ENCODE peak calls at places on chromosomes 3 and 15, in ten cellular contexts. One of them, this sample, is unnamed.

GRCh38 chr3:44511238-44511567 is 33.7 kb upstream of the ZNF445 start:
- DNase-seq in WERI-Rb-1: no peak
- DNase-seq in body of pancreas: no peak
- DNase-seq in tibial artery: no peak
- DNase-seq in Panc1: no peak
- DNase-seq in Peyer's patch: no peak
- DNase-seq in astrocyte: no peak
- DNase-seq in pancreas: no peak
- DNase-seq in heart right ventricle: no peak
- DNase-seq in BE2C: no peak
- DNase-seq in this sample: no peak

GRCh38 chr3:18098960-18099587 is 326.1 kb downstream of the SATB1 start:
- DNase-seq in WERI-Rb-1: no peak
- DNase-seq in BE2C: peak; percentile 30
- DNase-seq in Panc1: peak; percentile 42
- DNase-seq in astrocyte: peak; percentile 90
- DNase-seq in pancreas: no peak
- DNase-seq in body of pancreas: no peak
- DNase-seq in Peyer's patch: no peak
- DNase-seq in tibial artery: no peak
- DNase-seq in heart right ventricle: no peak
- DNase-seq in this sample: peak; percentile 98

GRCh38 chr3:136142592-136142991 is 53.5 kb downstream of the MSL2 start:
- DNase-seq in Peyer's patch: no peak
- DNase-seq in astrocyte: peak; percentile 91
- DNase-seq in body of pancreas: no peak
- DNase-seq in heart right ventricle: no peak
- DNase-seq in BE2C: no peak
- DNase-seq in WERI-Rb-1: no peak
- DNase-seq in tibial artery: no peak
- DNase-seq in Panc1: peak; percentile 90
- DNase-seq in pancreas: no peak
- DNase-seq in this sample: peak; percentile 98

GRCh38 chr15:64444836-64445235 is 15.5 kb upstream of the ZNF609 start:
- DNase-seq in pancreas: no peak
- DNase-seq in BE2C: no peak
- DNase-seq in WERI-Rb-1: no peak
- DNase-seq in Peyer's patch: no peak
- DNase-seq in heart right ventricle: no peak
- DNase-seq in tibial artery: no peak
- DNase-seq in Panc1: no peak
- DNase-seq in body of pancreas: no peak
- DNase-seq in astrocyte: no peak
- DNase-seq in this sample: no peak

GRCh38 chr15:71003314-71003713 is 110.7 kb downstream of the LRRC49 start:
- DNase-seq in tibial artery: no peak
- DNase-seq in BE2C: no peak
- DNase-seq in pancreas: no peak
- DNase-seq in astrocyte: peak; percentile 53
- DNase-seq in heart right ventricle: no peak
- DNase-seq in Peyer's patch: no peak
- DNase-seq in body of pancreas: no peak
- DNase-seq in WERI-Rb-1: no peak
- DNase-seq in Panc1: no peak
- DNase-seq in this sample: peak; percentile 40

GRCh38 chr3:130539005-130539404 is 22.0 kb downstream of the COL6A6 start:
- DNase-seq in heart right ventricle: no peak
- DNase-seq in astrocyte: no peak
- DNase-seq in Panc1: peak; percentile 20
- DNase-seq in Peyer's patch: peak; percentile 50
- DNase-seq in pancreas: peak; percentile 43
- DNase-seq in body of pancreas: peak; percentile 64
- DNase-seq in WERI-Rb-1: peak; percentile 66
- DNase-seq in BE2C: peak; percentile 78
- DNase-seq in tibial artery: no peak
- DNase-seq in this sample: peak; percentile 50

GRCh38 chr15:38522922-38523321 is 41.7 kb downstream of the RASGRP1 start:
- DNase-seq in heart right ventricle: no peak
- DNase-seq in astrocyte: no peak
- DNase-seq in pancreas: no peak
- DNase-seq in Peyer's patch: no peak
- DNase-seq in body of pancreas: no peak
- DNase-seq in tibial artery: no peak
- DNase-seq in BE2C: no peak
- DNase-seq in Panc1: no peak
- DNase-seq in WERI-Rb-1: no peak
- DNase-seq in this sample: no peak

GRCh38 chr3:184563569-184563925 is 2.0 kb downstream of the EPHB3 start:
- DNase-seq in BE2C: no peak
- DNase-seq in WERI-Rb-1: no peak
- DNase-seq in pancreas: no peak
- DNase-seq in astrocyte: no peak
- DNase-seq in tibial artery: no peak
- DNase-seq in heart right ventricle: no peak
- DNase-seq in Panc1: no peak
- DNase-seq in body of pancreas: peak; percentile 39
- DNase-seq in Peyer's patch: no peak
- DNase-seq in this sample: no peak

GRCh38 chr3:195906865-195907729 is 1.3 kb downstream of the TNK2 start:
- DNase-seq in tibial artery: no peak
- DNase-seq in pancreas: peak; percentile 41
- DNase-seq in WERI-Rb-1: no peak
- DNase-seq in BE2C: peak; percentile 44
- DNase-seq in heart right ventricle: no peak
- DNase-seq in body of pancreas: peak; percentile 56
- DNase-seq in astrocyte: no peak
- DNase-seq in Panc1: no peak
- DNase-seq in Peyer's patch: peak; percentile 80
- DNase-seq in this sample: peak; percentile 47

GRCh38 chr3:67288707-67289106 is 290.6 kb downstream of the KBTBD8 start:
- DNase-seq in body of pancreas: no peak
- DNase-seq in astrocyte: no peak
- DNase-seq in heart right ventricle: no peak
- DNase-seq in Panc1: no peak
- DNase-seq in WERI-Rb-1: no peak
- DNase-seq in tibial artery: no peak
- DNase-seq in BE2C: no peak
- DNase-seq in Peyer's patch: no peak
- DNase-seq in pancreas: no peak
- DNase-seq in this sample: no peak

GRCh38 chr3:188153498-188153948 is 434 bp upstream of the LPP start:
- DNase-seq in WERI-Rb-1: peak; percentile 71
- DNase-seq in heart right ventricle: peak; percentile 82
- DNase-seq in tibial artery: peak; percentile 96
- DNase-seq in body of pancreas: peak; percentile 90
- DNase-seq in Panc1: peak; percentile 54
- DNase-seq in astrocyte: peak; percentile 94
- DNase-seq in Peyer's patch: peak; percentile 85
- DNase-seq in pancreas: peak; percentile 86
- DNase-seq in BE2C: peak; percentile 65
- DNase-seq in this sample: peak; percentile 79

GRCh38 chr15:90465140-90465929 is 64.4 kb upstream of the CRTC3 start:
- DNase-seq in body of pancreas: no peak
- DNase-seq in tibial artery: no peak
- DNase-seq in pancreas: no peak
- DNase-seq in Panc1: no peak
- DNase-seq in BE2C: no peak
- DNase-seq in WERI-Rb-1: no peak
- DNase-seq in astrocyte: peak; percentile 81
- DNase-seq in Peyer's patch: no peak
- DNase-seq in heart right ventricle: no peak
- DNase-seq in this sample: no peak

GRCh38 chr15:90459368-90459767 is 70.4 kb upstream of the CRTC3 start:
- DNase-seq in Panc1: no peak
- DNase-seq in heart right ventricle: peak; percentile 51
- DNase-seq in body of pancreas: no peak
- DNase-seq in BE2C: no peak
- DNase-seq in tibial artery: no peak
- DNase-seq in pancreas: no peak
- DNase-seq in Peyer's patch: no peak
- DNase-seq in astrocyte: no peak
- DNase-seq in WERI-Rb-1: no peak
- DNase-seq in this sample: no peak

GRCh38 chr15:90460142-90460824 is 69.4 kb upstream of the CRTC3 start:
- DNase-seq in BE2C: no peak
- DNase-seq in Panc1: no peak
- DNase-seq in tibial artery: no peak
- DNase-seq in body of pancreas: no peak
- DNase-seq in astrocyte: no peak
- DNase-seq in Peyer's patch: no peak
- DNase-seq in WERI-Rb-1: no peak
- DNase-seq in pancreas: no peak
- DNase-seq in heart right ventricle: no peak
- DNase-seq in this sample: no peak

GRCh38 chr15:90465930-90466567 is 63.7 kb upstream of the CRTC3 start:
- DNase-seq in BE2C: no peak
- DNase-seq in WERI-Rb-1: no peak
- DNase-seq in heart right ventricle: no peak
- DNase-seq in pancreas: no peak
- DNase-seq in body of pancreas: no peak
- DNase-seq in tibial artery: no peak
- DNase-seq in Peyer's patch: no peak
- DNase-seq in astrocyte: peak; percentile 65
- DNase-seq in Panc1: no peak
- DNase-seq in this sample: no peak

GRCh38 chr15:90463381-90463780 is 66.3 kb upstream of the CRTC3 start:
- DNase-seq in heart right ventricle: peak; percentile 65
- DNase-seq in tibial artery: no peak
- DNase-seq in astrocyte: peak; percentile 93
- DNase-seq in Peyer's patch: no peak
- DNase-seq in body of pancreas: no peak
- DNase-seq in pancreas: no peak
- DNase-seq in BE2C: no peak
- DNase-seq in Panc1: peak; percentile 33
- DNase-seq in WERI-Rb-1: no peak
- DNase-seq in this sample: peak; percentile 60
- TF ChIP-seq CTCF in heart right ventricle: no peak
- TF ChIP-seq CTCF in tibial artery: peak; percentile 34
- TF ChIP-seq CTCF in astrocyte: peak; percentile 21
- TF ChIP-seq CTCF in Peyer's patch: no peak
- TF ChIP-seq CTCF in body of pancreas: no peak
- TF ChIP-seq CTCF in pancreas: no peak
- TF ChIP-seq CTCF in BE2C: no peak
- TF ChIP-seq CTCF in Panc1: no peak
- TF ChIP-seq CTCF in WERI-Rb-1: no peak
- TF ChIP-seq CTCF in this sample: no peak

GRCh38 chr3:12508316-12508715 is 24.0 kb downstream of the TSEN2 start:
- DNase-seq in body of pancreas: no peak
- DNase-seq in Peyer's patch: no peak
- DNase-seq in Panc1: no peak
- DNase-seq in tibial artery: peak; percentile 70
- DNase-seq in pancreas: no peak
- DNase-seq in heart right ventricle: no peak
- DNase-seq in astrocyte: peak; percentile 98
- DNase-seq in WERI-Rb-1: no peak
- DNase-seq in BE2C: no peak
- DNase-seq in this sample: peak; percentile 96
- H3K36me3 ChIP-seq in body of pancreas: no peaks in the 10 kb centered on the region
- H3K36me3 ChIP-seq in Peyer's patch: no peaks in the 10 kb centered on the region
- H3K36me3 ChIP-seq in Panc1: no peaks in the 10 kb centered on the region
- H3K36me3 ChIP-seq in tibial artery: peaks cover 7% of the 10 kb centered on the region
- H3K36me3 ChIP-seq in pancreas: peaks cover 7% of the 10 kb centered on the region
- H3K36me3 ChIP-seq in heart right ventricle: peaks cover 39% of the 10 kb centered on the region
- H3K36me3 ChIP-seq in astrocyte: peaks cover 3% of the 10 kb centered on the region
- H3K36me3 ChIP-seq in WERI-Rb-1: peaks cover 22% of the 10 kb centered on the region
- H3K36me3 ChIP-seq in BE2C: peaks cover 4% of the 10 kb centered on the region
- H3K36me3 ChIP-seq in this sample: peaks cover 9% of the 10 kb centered on the region

DNA sequence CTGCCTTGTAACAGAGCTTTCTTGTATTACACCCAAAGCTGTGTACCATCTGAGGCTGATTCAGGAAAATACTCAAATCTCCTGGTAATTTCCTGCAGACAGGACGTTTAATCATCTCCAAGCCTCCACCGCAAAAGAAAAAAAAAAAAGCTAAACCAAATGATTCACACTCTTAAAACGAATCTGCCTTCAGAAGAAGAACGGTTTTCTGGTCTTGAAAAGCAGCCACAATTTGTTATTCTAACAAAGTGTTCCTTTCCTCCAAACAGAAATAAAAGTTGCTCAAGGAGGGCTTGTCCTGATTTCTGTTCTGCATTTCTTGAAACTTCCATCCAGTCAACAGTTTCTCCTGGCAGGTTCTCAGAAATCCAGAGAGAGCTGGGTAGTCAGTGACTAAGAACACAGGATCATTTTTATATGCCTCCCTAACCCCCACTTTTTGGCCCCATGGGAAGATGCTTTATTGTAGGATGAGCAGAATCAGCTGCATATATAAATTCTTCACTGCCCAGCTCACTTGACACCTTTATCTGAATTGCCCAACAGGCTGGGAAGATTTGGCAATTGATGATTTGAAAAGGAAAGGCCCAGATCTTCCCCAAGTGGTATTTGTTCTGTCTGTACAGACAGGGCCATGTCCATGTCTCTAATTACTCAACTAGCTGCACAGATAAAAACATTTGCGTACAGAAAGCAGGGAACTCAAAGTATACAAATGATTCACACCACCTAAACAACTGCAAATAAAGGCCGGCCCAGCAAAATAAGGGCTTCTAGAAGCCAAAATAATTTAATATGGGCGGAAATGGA is 41.0 kb upstream of the PRICKLE2 start:
- DNase-seq in pancreas: no peak
- DNase-seq in body of pancreas: no peak
- DNase-seq in heart right ventricle: no peak
- DNase-seq in WERI-Rb-1: no peak
- DNase-seq in astrocyte: peak; percentile 96
- DNase-seq in Panc1: no peak
- DNase-seq in tibial artery: no peak
- DNase-seq in BE2C: no peak
- DNase-seq in Peyer's patch: peak; percentile 46
- DNase-seq in this sample: peak; percentile 93
- H3K4me3 ChIP-seq in pancreas: no peak overlapping the region
- H3K4me3 ChIP-seq in body of pancreas: no peak overlapping the region
- H3K4me3 ChIP-seq in heart right ventricle: peak overlapping the region; percentile 85
- H3K4me3 ChIP-seq in WERI-Rb-1: peak overlapping the region; percentile 76
- H3K4me3 ChIP-seq in astrocyte: peak overlapping the region; percentile 79
- H3K4me3 ChIP-seq in Panc1: no peak overlapping the region
- H3K4me3 ChIP-seq in tibial artery: peak overlapping the region; percentile 85
- H3K4me3 ChIP-seq in BE2C: no peak overlapping the region
- H3K4me3 ChIP-seq in Peyer's patch: no peak overlapping the region
- H3K4me3 ChIP-seq in this sample: no peak overlapping the region

GRCh38 chr3:22966349-22966748 is 236.8 kb upstream of the UBE2E2 start:
- DNase-seq in WERI-Rb-1: no peak
- DNase-seq in BE2C: no peak
- DNase-seq in Peyer's patch: no peak
- DNase-seq in pancreas: no peak
- DNase-seq in tibial artery: no peak
- DNase-seq in Panc1: no peak
- DNase-seq in heart right ventricle: no peak
- DNase-seq in astrocyte: no peak
- DNase-seq in body of pancreas: no peak
- DNase-seq in this sample: no peak

GRCh38 chr3:22959593-22959992 is 243.5 kb upstream of the UBE2E2 start:
- DNase-seq in tibial artery: no peak
- DNase-seq in WERI-Rb-1: no peak
- DNase-seq in pancreas: no peak
- DNase-seq in body of pancreas: no peak
- DNase-seq in Panc1: no peak
- DNase-seq in BE2C: no peak
- DNase-seq in astrocyte: no peak
- DNase-seq in heart right ventricle: no peak
- DNase-seq in Peyer's patch: no peak
- DNase-seq in this sample: no peak

GRCh38 chr3:22960326-22960984 is 242.7 kb upstream of the UBE2E2 start:
- DNase-seq in WERI-Rb-1: peak; percentile 16
- DNase-seq in heart right ventricle: peak; percentile 37
- DNase-seq in body of pancreas: peak; percentile 76
- DNase-seq in Peyer's patch: peak; percentile 49
- DNase-seq in pancreas: peak; percentile 25
- DNase-seq in astrocyte: peak; percentile 3
- DNase-seq in BE2C: no peak
- DNase-seq in Panc1: peak; percentile 15
- DNase-seq in tibial artery: no peak
- DNase-seq in this sample: peak; percentile 38

GRCh38 chr3:22962244-22962643 is 240.9 kb upstream of the UBE2E2 start:
- DNase-seq in body of pancreas: no peak
- DNase-seq in Panc1: no peak
- DNase-seq in Peyer's patch: no peak
- DNase-seq in BE2C: no peak
- DNase-seq in heart right ventricle: no peak
- DNase-seq in pancreas: no peak
- DNase-seq in WERI-Rb-1: no peak
- DNase-seq in astrocyte: no peak
- DNase-seq in tibial artery: no peak
- DNase-seq in this sample: no peak
- TF ChIP-seq CTCF in body of pancreas: no peak
- TF ChIP-seq CTCF in Panc1: no peak
- TF ChIP-seq CTCF in Peyer's patch: no peak
- TF ChIP-seq CTCF in BE2C: no peak
- TF ChIP-seq CTCF in heart right ventricle: no peak
- TF ChIP-seq CTCF in pancreas: no peak
- TF ChIP-seq CTCF in WERI-Rb-1: no peak
- TF ChIP-seq CTCF in astrocyte: no peak
- TF ChIP-seq CTCF in tibial artery: no peak
- TF ChIP-seq CTCF in this sample: no peak